ENCODE peak calls at places on chromosomes 11 and 22, in four cellular contexts. K is upper lobe of right lung; E is small intestine; G is CD8-positive, alpha-beta memory T cell. U is an unnamed sample.

GRCh38 chr11:65066805-65067291 is 8.5 kb upstream of the NAALADL1 start:
- DNase-seq in G (no peak), K (no peak), E (no peak), U (no peak)

GRCh38 chr11:59574467-59574866 is 41.1 kb downstream of the OSBP start:
- DNase-seq in G (no peak), E (no peak), K (no peak), U (no peak)

GRCh38 chr22:45218974-45219373 is 21.7 kb downstream of the KIAA0930 start:
- DNase-seq in E (no peak), K (no peak), G (no peak), U (no peak)

GRCh38 chr11:67613960-67614715 is 7.4 kb downstream of the NDUFV1 start:
- DNase-seq in G (peak), K (peak), E (peak), U (no peak)

GRCh38 chr11:36628765-36629199 is 30.7 kb upstream of the RAG2 start:
- DNase-seq in E (no peak), G (no peak), K (no peak), U (no peak)

GRCh38 chr11:27698872-27699241 is 1.4 kb downstream of the BDNF start:
- DNase-seq in K (peak), G (no peak), E (peak), U (no peak)

GRCh38 chr11:37907461-37908223 is 1309.6 kb upstream of the RAG2 start:
- DNase-seq in E (no peak), G (no peak), K (no peak), U (peak)

GRCh38 chr22:26428515-26429457 is at the start of gene ASPHD2:
- DNase-seq in G (peak), K (peak), E (peak), U (peak)

GRCh38 chr22:24284747-24285203 is 14.1 kb downstream of the SPECC1L start:
- DNase-seq in E (peak), K (no peak), G (no peak), U (no peak)

GRCh38 chr11:114891911-114892310 is 213.6 kb downstream of the NXPE2 start:
- DNase-seq in K (no peak), E (no peak), G (no peak), U (no peak)

GRCh38 chr11:93908689-93909088 is 58.3 kb upstream of the VSTM5 start:
- DNase-seq in K (no peak), E (no peak), G (no peak), U (no peak)

GRCh38 chr22:47036352-47036751 is 273.9 kb downstream of the TBC1D22A start:
- DNase-seq in K (peak), G (no peak), E (no peak), U (no peak)

GRCh38 chr11:2137202-2138071 is 1.8 kb downstream of the IGF2 start:
- DNase-seq in G (no peak), K (no peak), E (no peak), U (no peak)

GRCh38 chr22:42397332-42398246 is 34.6 kb downstream of the NFAM1 start:
- DNase-seq in E (no peak), K (no peak), G (no peak), U (peak)

GRCh38 chr22:31082606-31083376 is 1.7 kb downstream of the SMTN start:
- DNase-seq in G (peak), E (peak), K (no peak), U (peak)

GRCh38 chr22:23146842-23147205 is 1.5 kb downstream of the RAB36 start:
- DNase-seq in K (no peak), E (no peak), G (no peak), U (no peak)

GRCh38 chr11:32615422-32615821 is 31.8 kb downstream of the EIF3M start:
- DNase-seq in E (no peak), G (no peak), K (no peak), U (no peak)

GRCh38 chr11:6402561-6402981 is 12.3 kb downstream of the SMPD1 start:
- DNase-seq in G (peak), K (no peak), E (peak), U (peak)

GRCh38 chr11:86155210-86155844 is 86.4 kb upstream of the PICALM start:
- DNase-seq in E (no peak), K (no peak), G (no peak), U (no peak)

GRCh38 chr22:31944700-31945477 is 554 bp downstream of the YWHAH start:
- DNase-seq in E (peak), G (peak), K (peak), U (no peak)

GRCh38 chr22:31085928-31086327 is 4.8 kb downstream of the SMTN start:
- DNase-seq in G (no peak), K (no peak), E (no peak), U (no peak)

GRCh38 chr11:94794287-94795168 is 26.4 kb downstream of the AMOTL1 start:
- DNase-seq in E (no peak), K (peak), G (no peak), U (peak)

GRCh38 chr11:116610190-116610589 is 162.6 kb downstream of the BUD13 start:
- DNase-seq in K (no peak), E (no peak), G (no peak), U (peak)

GRCh38 chr22:46686221-46686872 is 51.7 kb downstream of the CERK start:
- DNase-seq in K (no peak), E (peak), G (no peak), U (no peak)

GRCh38 chr11:10091314-10092045 is 202.5 kb downstream of the SBF2 start:
- DNase-seq in E (no peak), K (no peak), G (no peak), U (no peak)

GRCh38 chr11:33970984-33971466 is 79.1 kb upstream of the LMO2 start:
- DNase-seq in G (no peak), E (peak), K (no peak), U (peak)

GRCh38 chr22:33051960-33052839 is 6.0 kb downstream of the SYN3 start:
- DNase-seq in G (no peak), K (no peak), E (no peak), U (peak)

GRCh38 chr11:126387856-126388255 is 32.4 kb downstream of the ST3GAL4 start:
- DNase-seq in K (no peak), E (no peak), G (no peak), U (no peak)

GRCh38 chr11:33168605-33169240 is 7.4 kb upstream of the CSTF3 start:
- DNase-seq in G (no peak), K (no peak), E (peak), U (no peak)

GRCh38 chr11:72781063-72781312 is 12.9 kb downstream of the STARD10 start:
- DNase-seq in G (no peak), E (no peak), K (peak), U (no peak)

GRCh38 chr22:24423519-24424000 is 3.8 kb upstream of the ADORA2A start:
- DNase-seq in G (peak), K (peak), E (peak), U (no peak)

GRCh38 chr22:38215156-38216038 is 13.6 kb downstream of the MAFF start:
- DNase-seq in E (no peak), G (no peak), K (no peak), U (no peak)

GRCh38 chr22:45999379-45999971 is 22.5 kb upstream of the WNT7B start:
- DNase-seq in E (no peak), K (peak), G (no peak), U (no peak)

GRCh38 chr11:84902445-84902844 is 724.7 kb downstream of the DLG2 start:
- DNase-seq in K (no peak), G (no peak), E (no peak), U (no peak)

GRCh38 chr22:35349368-35349703 is 31.6 kb upstream of the HMOX1 start:
- DNase-seq in E (no peak), K (no peak), G (no peak), U (no peak)

GRCh38 chr11:117822031-117822521 is 2.5 kb downstream of the FXYD2 start:
- DNase-seq in G (peak), E (peak), K (peak), U (no peak)

GRCh38 chr22:31488346-31488883 is 1.2 kb downstream of the EIF4ENIF1 start:
- DNase-seq in E (no peak), K (no peak), G (no peak), U (no peak)

GRCh38 chr11:66864924-66865697 is 8.2 kb downstream of the LRFN4 start:
- DNase-seq in E (no peak), G (no peak), K (no peak), U (no peak)

GRCh38 chr11:119419834-119420492 is 3.0 kb downstream of the THY1 start:
- DNase-seq in E (no peak), G (no peak), K (no peak), U (no peak)

GRCh38 chr22:19143967-19144400 is 467 bp downstream of the ESS2 start:
- DNase-seq in G (peak), K (no peak), E (no peak), U (no peak)

GRCh38 chr11:64036081-64037026 is 623 bp downstream of the FLRT1 start:
- DNase-seq in E (no peak), G (no peak), K (no peak), U (no peak)

GRCh38 chr11:64035581-64035980 is at the start of gene FLRT1:
- DNase-seq in E (no peak), K (no peak), G (no peak), U (no peak)

GRCh38 chr11:64039012-64039665 is 3.4 kb downstream of the FLRT1 start:
- DNase-seq in G (no peak), E (no peak), K (no peak), U (no peak)

GRCh38 chr11:64038500-64038899 is 2.8 kb downstream of the FLRT1 start:
- DNase-seq in G (no peak), K (no peak), E (no peak), U (peak)

DNA sequence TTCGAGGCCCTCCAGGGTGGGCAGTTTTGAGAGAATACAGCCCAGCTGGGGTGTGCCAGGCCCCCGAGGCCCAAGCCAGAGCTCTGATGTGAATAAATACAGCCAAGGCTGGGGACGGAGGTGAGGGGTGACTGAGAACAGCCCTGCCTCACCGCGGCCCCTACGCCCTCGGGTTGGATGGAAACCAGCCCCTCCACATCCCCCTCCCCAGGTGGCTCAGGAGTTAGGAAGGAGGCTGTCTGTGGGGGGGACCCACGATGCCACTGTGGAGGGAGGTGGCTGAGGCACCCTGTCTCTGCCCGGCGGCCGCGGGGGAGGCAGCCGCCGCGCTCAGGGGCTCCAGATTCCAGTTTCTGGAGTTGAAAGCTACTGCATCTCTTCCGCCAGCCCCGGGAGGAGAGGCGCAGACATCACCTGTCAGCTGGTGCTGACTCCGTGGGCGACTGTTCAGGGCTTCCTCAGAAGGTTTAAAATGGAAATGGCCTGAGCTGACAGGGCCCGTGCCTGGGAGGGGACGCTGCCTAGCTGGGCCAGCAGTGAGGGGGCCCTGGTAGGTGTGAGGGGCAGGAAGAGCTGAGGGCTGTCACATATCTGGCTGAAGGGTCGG is 1.4 kb downstream of the FLRT1 start:
- DNase-seq in G (no peak), K (no peak), E (no peak), U (no peak)
- H3K4me3 ChIP-seq in G (no peak), K (no peak), E (no peak), U (no peak)

DNA sequence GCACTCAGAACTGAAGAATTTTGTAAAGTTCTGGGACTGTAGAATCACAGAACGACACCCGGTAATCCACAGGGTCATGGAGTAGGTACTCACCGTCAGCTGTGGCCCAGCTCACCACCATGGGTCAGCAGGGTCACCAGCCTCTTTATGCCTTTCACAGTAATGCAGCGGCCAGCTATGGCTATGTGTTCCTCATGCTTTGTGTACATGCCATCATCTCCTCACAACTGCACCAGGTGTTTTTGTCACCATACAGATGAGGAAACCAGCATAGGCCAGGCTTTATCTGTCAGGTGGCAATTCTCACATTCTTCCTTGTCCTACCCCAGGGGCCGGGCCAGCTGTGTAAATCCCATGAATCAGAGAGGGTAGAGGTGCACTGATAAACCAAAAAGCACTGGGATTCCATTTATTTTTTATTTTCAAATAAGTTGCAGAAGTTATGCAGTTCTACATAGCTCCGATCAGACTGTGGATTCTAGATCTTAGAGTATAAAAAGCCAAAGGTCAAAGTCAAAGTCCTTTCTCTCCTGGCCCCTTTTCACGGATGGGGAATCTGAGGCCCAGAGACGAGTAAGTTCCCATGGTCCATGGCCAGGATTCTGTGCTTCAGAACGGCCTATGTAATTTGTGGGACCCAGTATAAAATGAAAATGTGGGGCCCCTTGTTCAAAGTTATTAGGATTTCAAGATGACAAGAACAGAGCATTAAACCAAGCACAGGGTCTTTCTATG is 17.5 kb downstream of the TSKU start:
- DNase-seq in G (no peak), K (no peak), E (peak), U (peak)
- H3K4me3 ChIP-seq in G (no peak), K (no peak), E (no peak), U (no peak)

DNA sequence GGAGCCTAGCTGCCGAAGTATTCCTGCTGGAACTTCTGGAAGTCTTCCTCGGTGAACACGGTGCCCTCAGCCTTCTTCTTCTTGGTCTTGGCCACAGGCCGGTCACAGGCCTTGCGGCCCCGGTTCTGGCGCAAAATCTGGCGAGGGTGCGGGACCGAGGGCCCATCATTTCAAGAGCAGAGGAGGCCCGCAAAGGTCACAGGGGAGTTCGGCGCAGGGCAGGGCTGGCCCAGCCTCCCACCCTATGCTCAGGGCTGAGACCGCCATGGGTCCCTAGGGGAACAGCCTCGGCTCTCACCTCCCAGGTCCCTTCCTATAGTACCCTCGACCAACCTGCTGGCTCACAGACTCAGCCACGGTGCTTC is 3.1 kb downstream of the RPS19BP1 start:
- DNase-seq in E (no peak), G (no peak), K (no peak), U (no peak)
- H3K4me3 ChIP-seq in E (no peak), G (no peak), K (no peak), U (no peak)

GRCh38 chr11:617248-617911 is 1.6 kb upstream of the IRF7 start:
- DNase-seq in K (no peak), G (peak), E (no peak), U (no peak)

GRCh38 chr11:615453-616319 is at the start of gene IRF7:
- DNase-seq in G (peak), K (peak), E (peak), U (peak)

GRCh38 chr11:617912-618682 is 2.3 kb upstream of the IRF7 start:
- DNase-seq in G (no peak), K (no peak), E (no peak), U (no peak)

GRCh38 chr11:614583-615452 is 932 bp downstream of the IRF7 start:
- DNase-seq in K (peak), E (peak), G (no peak), U (peak)

DNA sequence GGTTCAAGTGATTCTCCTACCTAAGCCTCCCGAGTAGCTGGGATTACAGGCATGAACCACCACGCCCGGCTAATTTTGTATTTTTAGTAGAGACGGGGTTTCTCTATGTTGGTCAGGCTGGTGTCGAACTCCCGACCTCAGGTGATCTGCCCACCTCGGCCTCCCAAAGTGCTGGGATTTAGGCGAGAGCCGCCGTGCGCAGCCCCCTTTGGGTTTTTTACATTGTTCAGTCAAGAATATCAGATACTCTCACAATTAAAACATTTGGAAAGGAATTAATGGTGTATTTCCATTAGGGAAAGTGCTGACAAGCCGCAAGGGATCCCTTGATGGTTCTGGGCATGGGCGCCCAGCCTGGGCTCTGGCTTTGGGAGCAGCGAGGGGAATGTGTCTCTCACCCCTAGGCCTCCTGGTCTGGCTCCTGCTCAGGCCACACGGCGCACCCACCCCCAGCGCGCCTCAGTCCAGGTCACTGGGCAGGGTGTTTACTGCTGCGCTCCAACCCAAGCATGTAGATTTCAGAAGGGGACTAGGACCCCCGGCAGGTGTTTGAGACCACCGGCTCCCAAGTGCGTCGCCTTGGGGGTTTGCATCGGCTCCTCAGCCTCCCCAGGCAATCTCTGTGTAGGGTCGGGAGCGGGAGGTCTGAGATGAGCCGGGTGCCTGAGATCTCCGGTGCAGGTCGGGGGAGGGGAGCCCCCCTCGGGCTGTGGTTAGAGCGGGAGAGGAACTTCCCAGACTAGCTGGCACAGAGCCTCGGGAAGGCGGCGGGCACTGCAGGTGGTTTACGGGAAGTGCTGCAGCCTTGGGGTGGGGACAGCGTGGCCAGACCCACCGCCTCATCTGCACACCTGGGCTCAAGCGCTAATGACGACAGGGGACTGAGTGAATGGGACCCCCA is 820 bp upstream of the IRF7 start:
- DNase-seq in E (no peak), G (peak), K (no peak), U (no peak)
- H3K4me3 ChIP-seq in E (no peak), G (peak), K (peak), U (no peak)